ENCODE peak calls at places on chromosomes 5 and 9, in four cellular contexts. One of them, this sample, is unnamed.

GRCh38 chr5:124121198-124121597 is 609.2 kb downstream of the CSNK1G3 start:
- DNase-seq in heart left ventricle: no peak
- DNase-seq in foreskin keratinocyte: peak; percentile 54
- DNase-seq in heart right ventricle: no peak
- DNase-seq in this sample: no peak

GRCh38 chr5:96292582-96293247 is 140.3 kb downstream of the PCSK1 start:
- DNase-seq in heart left ventricle: no peak
- DNase-seq in heart right ventricle: no peak
- DNase-seq in foreskin keratinocyte: peak; percentile 16
- DNase-seq in this sample: no peak

GRCh38 chr5:92775711-92776615 is 805.1 kb downstream of the NR2F1-AS1 start:
- DNase-seq in heart left ventricle: no peak
- DNase-seq in heart right ventricle: no peak
- DNase-seq in foreskin keratinocyte: peak; percentile 78
- DNase-seq in this sample: no peak

GRCh38 chr5:82765765-82766164 is 311.4 kb downstream of the TMEM167A start:
- DNase-seq in heart left ventricle: no peak
- DNase-seq in heart right ventricle: no peak
- DNase-seq in foreskin keratinocyte: no peak
- DNase-seq in this sample: no peak

GRCh38 chr5:133412661-133413060 is 199.7 kb downstream of the FSTL4 start:
- DNase-seq in heart left ventricle: no peak
- DNase-seq in heart right ventricle: no peak
- DNase-seq in foreskin keratinocyte: no peak
- DNase-seq in this sample: no peak

GRCh38 chr9:17130725-17131124 is 4.1 kb upstream of the CNTLN start:
- DNase-seq in foreskin keratinocyte: no peak
- DNase-seq in heart left ventricle: no peak
- DNase-seq in heart right ventricle: no peak
- DNase-seq in this sample: no peak

GRCh38 chr5:110179291-110179690 is 489.6 kb downstream of the MAN2A1 start:
- DNase-seq in heart right ventricle: no peak
- DNase-seq in foreskin keratinocyte: no peak
- DNase-seq in heart left ventricle: no peak
- DNase-seq in this sample: no peak

GRCh38 chr5:153516503-153516902 is 26.0 kb downstream of the GRIA1 start:
- DNase-seq in foreskin keratinocyte: no peak
- DNase-seq in heart right ventricle: no peak
- DNase-seq in heart left ventricle: no peak
- DNase-seq in this sample: no peak

GRCh38 chr9:16153221-16153620 is 600.4 kb downstream of the CCDC171 start:
- DNase-seq in heart left ventricle: no peak
- DNase-seq in foreskin keratinocyte: no peak
- DNase-seq in heart right ventricle: no peak
- DNase-seq in this sample: no peak

GRCh38 chr5:102090770-102091169 is 205.3 kb downstream of the SLCO4C1 start:
- DNase-seq in heart right ventricle: no peak
- DNase-seq in foreskin keratinocyte: no peak
- DNase-seq in heart left ventricle: no peak
- DNase-seq in this sample: no peak

GRCh38 chr5:87081511-87082372 is 185.9 kb upstream of the RASA1 start:
- DNase-seq in heart left ventricle: no peak
- DNase-seq in heart right ventricle: no peak
- DNase-seq in foreskin keratinocyte: no peak
- DNase-seq in this sample: no peak

GRCh38 chr5:138752341-138752950 is 779 bp upstream of the CTNNA1 start:
- DNase-seq in heart left ventricle: peak; percentile 23
- DNase-seq in foreskin keratinocyte: peak; percentile 17
- DNase-seq in heart right ventricle: no peak
- DNase-seq in this sample: no peak

GRCh38 chr5:171295299-171295698 is 13.7 kb upstream of the TLX3 start:
- DNase-seq in foreskin keratinocyte: no peak
- DNase-seq in heart left ventricle: no peak
- DNase-seq in heart right ventricle: no peak
- DNase-seq in this sample: no peak

GRCh38 chr9:31390352-31391025 is 994.0 kb upstream of the ACO1 start:
- DNase-seq in heart left ventricle: no peak
- DNase-seq in foreskin keratinocyte: no peak
- DNase-seq in heart right ventricle: no peak
- DNase-seq in this sample: no peak

GRCh38 chr5:158609729-158610128 is 490.0 kb downstream of the EBF1 start:
- DNase-seq in heart left ventricle: no peak
- DNase-seq in heart right ventricle: no peak
- DNase-seq in foreskin keratinocyte: no peak
- DNase-seq in this sample: no peak

GRCh38 chr5:10323588-10324488 is 16.1 kb upstream of the CMBL start:
- DNase-seq in foreskin keratinocyte: no peak
- DNase-seq in heart right ventricle: no peak
- DNase-seq in heart left ventricle: no peak
- DNase-seq in this sample: no peak

GRCh38 chr9:89226076-89226475 is 47.5 kb upstream of the SHC3 start:
- DNase-seq in heart left ventricle: no peak
- DNase-seq in heart right ventricle: no peak
- DNase-seq in foreskin keratinocyte: no peak
- DNase-seq in this sample: no peak

GRCh38 chr5:111813520-111813919 is 56.5 kb upstream of the NREP start:
- DNase-seq in foreskin keratinocyte: no peak
- DNase-seq in heart right ventricle: no peak
- DNase-seq in heart left ventricle: no peak
- DNase-seq in this sample: no peak

GRCh38 chr5:155514105-155514563 is 500.6 kb downstream of the KIF4B start:
- DNase-seq in foreskin keratinocyte: peak; percentile 68
- DNase-seq in heart right ventricle: no peak
- DNase-seq in heart left ventricle: no peak
- DNase-seq in this sample: no peak

GRCh38 chr5:44797723-44798122 is 11.0 kb upstream of the MRPS30 start:
- DNase-seq in heart left ventricle: no peak
- DNase-seq in foreskin keratinocyte: peak; percentile 5
- DNase-seq in heart right ventricle: no peak
- DNase-seq in this sample: no peak

GRCh38 chr5:169356811-169357210 is 55.9 kb upstream of the SLIT3 start:
- DNase-seq in heart right ventricle: no peak
- DNase-seq in heart left ventricle: no peak
- DNase-seq in foreskin keratinocyte: peak; percentile 20
- DNase-seq in this sample: no peak

GRCh38 chr9:21028476-21028875 is 3.0 kb downstream of the HACD4 start:
- DNase-seq in foreskin keratinocyte: no peak
- DNase-seq in heart left ventricle: no peak
- DNase-seq in heart right ventricle: no peak
- DNase-seq in this sample: no peak

GRCh38 chr9:15187589-15187988 is 119.4 kb downstream of the TTC39B start:
- DNase-seq in foreskin keratinocyte: no peak
- DNase-seq in heart right ventricle: no peak
- DNase-seq in heart left ventricle: no peak
- DNase-seq in this sample: no peak

GRCh38 chr9:88775037-88775471 is 216.2 kb upstream of the S1PR3 start:
- DNase-seq in heart left ventricle: no peak
- DNase-seq in heart right ventricle: no peak
- DNase-seq in foreskin keratinocyte: peak; percentile 72
- DNase-seq in this sample: peak; percentile 75

GRCh38 chr9:136629001-136629878 is 33.5 kb upstream of the EGFL7 start:
- DNase-seq in heart left ventricle: peak; percentile 16
- DNase-seq in heart right ventricle: no peak
- DNase-seq in foreskin keratinocyte: no peak
- DNase-seq in this sample: no peak

GRCh38 chr5:38468978-38469706 is 87.3 kb downstream of the LIFR start:
- DNase-seq in foreskin keratinocyte: no peak
- DNase-seq in heart left ventricle: peak; percentile 62
- DNase-seq in heart right ventricle: peak; percentile 72
- DNase-seq in this sample: no peak

GRCh38 chr5:143586781-143587362 is 183.4 kb upstream of the NR3C1 start:
- DNase-seq in foreskin keratinocyte: no peak
- DNase-seq in heart left ventricle: no peak
- DNase-seq in heart right ventricle: no peak
- DNase-seq in this sample: no peak
- H3K4me1 ChIP-seq in foreskin keratinocyte: peaks cover 6% of the 10 kb centered on the region
- H3K4me1 ChIP-seq in heart left ventricle: no peaks in the 10 kb centered on the region
- H3K4me1 ChIP-seq in heart right ventricle: peaks cover 9% of the 10 kb centered on the region
- H3K4me1 ChIP-seq in this sample: peaks cover 4% of the 10 kb centered on the region

GRCh38 chr5:31844615-31845345 is 205.8 kb downstream of the PDZD2 start:
- DNase-seq in heart right ventricle: no peak
- DNase-seq in heart left ventricle: no peak
- DNase-seq in foreskin keratinocyte: no peak
- DNase-seq in this sample: no peak
- TF ChIP-seq CTCF in heart right ventricle: peak; percentile 7
- TF ChIP-seq CTCF in heart left ventricle: no peak
- TF ChIP-seq CTCF in foreskin keratinocyte: peak; percentile 31
- TF ChIP-seq CTCF in this sample: no peak

GRCh38 chr9:114905160-114905940 is 25.0 kb downstream of the TNFSF8 start:
- DNase-seq in heart right ventricle: no peak
- DNase-seq in heart left ventricle: no peak
- DNase-seq in foreskin keratinocyte: no peak
- DNase-seq in this sample: no peak
- H3K4me1 ChIP-seq in heart right ventricle: no peaks in the 10 kb centered on the region
- H3K4me1 ChIP-seq in heart left ventricle: no peaks in the 10 kb centered on the region
- H3K4me1 ChIP-seq in foreskin keratinocyte: peaks cover 47% of the 10 kb centered on the region
- H3K4me1 ChIP-seq in this sample: no peaks in the 10 kb centered on the region

GRCh38 chr9:28158451-28158850 is 585.2 kb upstream of the C9orf72 start:
- DNase-seq in heart left ventricle: no peak
- DNase-seq in heart right ventricle: no peak
- DNase-seq in foreskin keratinocyte: no peak
- DNase-seq in this sample: no peak
- TF ChIP-seq CTCF in heart left ventricle: no peak
- TF ChIP-seq CTCF in heart right ventricle: no peak
- TF ChIP-seq CTCF in foreskin keratinocyte: no peak
- TF ChIP-seq CTCF in this sample: no peak

DNA sequence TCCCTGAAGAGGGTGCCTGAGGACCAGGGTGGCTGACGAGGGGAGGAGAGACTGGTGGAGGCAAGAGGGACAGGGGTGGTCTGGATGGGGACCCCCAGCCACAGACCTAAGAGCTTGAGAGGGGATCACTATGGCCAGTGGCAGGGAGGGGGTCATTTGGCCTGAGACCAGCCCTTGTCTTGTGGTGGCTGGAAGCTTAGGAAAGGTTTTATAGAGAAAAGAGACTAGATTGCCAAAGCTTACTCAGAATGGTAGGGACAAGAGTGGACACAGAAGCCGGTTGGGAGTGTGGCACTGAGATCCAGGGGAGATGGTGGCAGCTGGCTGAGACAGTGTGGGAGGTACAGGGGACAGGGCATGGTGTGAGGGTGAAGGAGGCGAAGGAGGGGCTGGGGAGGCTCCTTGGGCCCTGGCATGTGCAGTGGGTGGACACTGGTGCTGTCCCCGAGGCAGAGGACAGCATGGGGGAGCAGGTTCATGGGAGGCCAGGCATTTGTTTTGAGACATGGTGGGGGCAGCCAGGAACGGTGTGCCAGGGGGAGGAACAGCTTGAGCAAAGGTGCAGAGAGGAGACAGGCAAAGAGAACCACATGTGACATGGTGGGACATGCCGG is 123.0 kb downstream of the C9orf50 start:
- DNase-seq in foreskin keratinocyte: no peak
- DNase-seq in heart left ventricle: peak; percentile 22
- DNase-seq in heart right ventricle: no peak
- DNase-seq in this sample: no peak
- H3K4me1 ChIP-seq in foreskin keratinocyte: no peaks in the 10 kb centered on the region
- H3K4me1 ChIP-seq in heart left ventricle: peaks cover 34% of the 10 kb centered on the region
- H3K4me1 ChIP-seq in heart right ventricle: peaks cover 62% of the 10 kb centered on the region
- H3K4me1 ChIP-seq in this sample: peaks cover 5% of the 10 kb centered on the region

GRCh38 chr9:126515873-126516505 is 97.7 kb upstream of the LMX1B start:
- DNase-seq in foreskin keratinocyte: no peak
- DNase-seq in heart right ventricle: no peak
- DNase-seq in heart left ventricle: no peak
- DNase-seq in this sample: no peak

GRCh38 chr9:126515001-126515872 is 98.5 kb upstream of the LMX1B start:
- DNase-seq in heart left ventricle: no peak
- DNase-seq in heart right ventricle: no peak
- DNase-seq in foreskin keratinocyte: no peak
- DNase-seq in this sample: no peak

GRCh38 chr9:126516561-126516935 is 97.2 kb upstream of the LMX1B start:
- DNase-seq in heart left ventricle: no peak
- DNase-seq in heart right ventricle: no peak
- DNase-seq in foreskin keratinocyte: no peak
- DNase-seq in this sample: no peak

GRCh38 chr9:126513159-126514036 is 100.3 kb upstream of the LMX1B start:
- DNase-seq in foreskin keratinocyte: peak; percentile 90
- DNase-seq in heart right ventricle: no peak
- DNase-seq in heart left ventricle: no peak
- DNase-seq in this sample: no peak

GRCh38 chr9:126514037-126514821 is 99.5 kb upstream of the LMX1B start:
- DNase-seq in foreskin keratinocyte: peak; percentile 36
- DNase-seq in heart left ventricle: peak; percentile 77
- DNase-seq in heart right ventricle: peak; percentile 82
- DNase-seq in this sample: no peak
- TF ChIP-seq CTCF in foreskin keratinocyte: peak; percentile 79
- TF ChIP-seq CTCF in heart left ventricle: peak; percentile 60
- TF ChIP-seq CTCF in heart right ventricle: peak; percentile 45
- TF ChIP-seq CTCF in this sample: peak; percentile 22

GRCh38 chr9:37936965-37937364 is 33.0 kb upstream of the SLC25A51 start:
- DNase-seq in heart right ventricle: peak; percentile 42
- DNase-seq in heart left ventricle: peak; percentile 65
- DNase-seq in foreskin keratinocyte: peak; percentile 78
- DNase-seq in this sample: no peak
- H3K4me1 ChIP-seq in heart right ventricle: peaks cover 41% of the 10 kb centered on the region
- H3K4me1 ChIP-seq in heart left ventricle: peaks cover 36% of the 10 kb centered on the region
- H3K4me1 ChIP-seq in foreskin keratinocyte: peaks cover 26% of the 10 kb centered on the region
- H3K4me1 ChIP-seq in this sample: peaks cover 13% of the 10 kb centered on the region

DNA sequence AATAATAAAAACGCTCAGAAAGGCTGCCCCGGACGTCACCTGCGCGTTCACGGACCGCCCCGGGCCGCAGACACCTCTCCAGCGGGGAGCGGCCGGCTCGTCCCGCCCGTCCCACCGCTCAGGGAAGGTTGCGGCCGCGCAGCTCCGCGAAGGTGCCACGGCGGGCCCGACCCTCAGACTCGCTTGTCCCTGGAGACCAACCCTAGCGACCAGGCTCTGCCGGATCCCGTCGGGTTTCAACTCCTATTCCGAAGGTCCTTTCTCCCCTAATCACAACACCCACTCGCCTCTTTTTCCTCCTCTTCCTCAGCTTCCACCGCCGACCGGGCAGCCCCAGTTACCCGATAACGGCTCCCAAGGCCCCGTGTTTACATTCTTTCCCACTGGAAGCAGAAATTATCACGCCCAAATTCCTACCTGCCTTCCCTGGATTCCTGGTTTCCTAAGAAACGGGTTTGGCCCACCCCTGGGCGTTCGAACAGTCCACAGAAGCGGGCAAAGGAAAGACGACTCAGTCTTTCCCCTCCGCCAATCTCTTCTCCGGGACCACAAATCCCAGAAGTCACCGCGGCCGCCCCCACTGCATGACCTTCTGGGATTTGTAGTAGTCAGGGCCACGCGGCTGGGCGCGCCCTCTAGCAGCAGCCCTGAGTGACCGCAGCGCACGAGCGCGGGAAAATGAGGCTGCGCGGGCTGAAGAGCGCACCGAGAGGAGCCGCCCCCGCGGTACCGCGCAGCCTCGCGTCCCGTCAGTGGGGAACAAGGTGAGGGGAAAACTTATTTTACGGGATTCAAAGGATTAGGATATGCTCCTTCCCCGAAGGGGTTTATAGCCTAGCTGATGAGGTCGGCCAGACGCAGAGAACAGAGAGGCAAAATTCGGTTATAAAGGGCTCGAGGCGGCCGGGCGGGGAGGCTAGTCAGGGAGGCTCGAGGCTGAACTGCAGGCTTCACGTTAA is at the start of gene TTC33:
- DNase-seq in heart left ventricle: peak; percentile 95
- DNase-seq in foreskin keratinocyte: peak; percentile 90
- DNase-seq in heart right ventricle: peak; percentile 94
- DNase-seq in this sample: peak; percentile 98
- TF ChIP-seq CTCF in heart left ventricle: peak; percentile 83
- TF ChIP-seq CTCF in foreskin keratinocyte: peak; percentile 84
- TF ChIP-seq CTCF in heart right ventricle: peak; percentile 69
- TF ChIP-seq CTCF in this sample: peak; percentile 76

This sample was measured in ascending aorta.